ENCODE peak calls at places on chromosomes 3 and 15, in five cellular contexts. F is NCI-H1092; P is stimulated activated CD8-positive, alpha-beta memory T cell treated with anti-CD3 and anti-CD28 coated beads, Interleukin-4, amount 100 ng/mL, for 4 hours; Y is iris pigment epithelial cell; J is stimulated activated CD4-positive, alpha-beta T cell treated with anti-CD3 and anti-CD28 coated beads, Interleukin-2, amount 100 ng/mL, for 48 hours. K is an unnamed sample.

GRCh38 chr15:31333119-31333518 is 6.5 kb downstream of the KLF13 start:
- DNase-seq in F (no peak), P (no peak), Y (no peak), J (no peak), K (no peak)

GRCh38 chr3:118755402-118755801 is 279.2 kb downstream of the IGSF11 start:
- DNase-seq in F (no peak), P (no peak), Y (no peak), J (no peak), K (no peak)

GRCh38 chr3:10370429-10370828 is 49.5 kb upstream of the SEC13 start:
- DNase-seq in F (no peak), P (no peak), Y (peak; percentile 50), J (no peak), K (no peak)

GRCh38 chr3:120559228-120560061 is 36.7 kb upstream of the NDUFB4 start:
- DNase-seq in F (no peak), P (no peak), Y (peak; percentile 45), J (no peak), K (no peak)

GRCh38 chr15:67175643-67176071 is 78.8 kb downstream of the AAGAB start:
- DNase-seq in F (no peak), P (no peak), Y (peak; percentile 91), J (peak; percentile 38), K (no peak)

GRCh38 chr3:150721285-150722130 is 17.8 kb upstream of the ERICH6 start:
- DNase-seq in F (peak; percentile 54), P (no peak), Y (peak; percentile 64), J (no peak), K (peak; percentile 6)

GRCh38 chr3:195909294-195909644 is 918 bp upstream of the TNK2 start:
- DNase-seq in F (no peak), P (peak; percentile 26), Y (no peak), J (no peak), K (no peak)

GRCh38 chr15:42207674-42208579 is at the start of gene VPS39:
- DNase-seq in F (peak; percentile 54), P (peak; percentile 69), Y (peak; percentile 91), J (peak; percentile 71), K (peak; percentile 33)

GRCh38 chr3:10374311-10374710 is 53.4 kb upstream of the SEC13 start:
- DNase-seq in F (no peak), P (no peak), Y (no peak), J (no peak), K (no peak)

GRCh38 chr15:76935620-76936019 is 4.1 kb downstream of the RCN2 start:
- DNase-seq in F (no peak), P (no peak), Y (no peak), J (no peak), K (no peak)

GRCh38 chr15:96146711-96147110 is 183.8 kb upstream of the NR2F2 start:
- DNase-seq in F (no peak), P (no peak), Y (peak; percentile 35), J (no peak), K (no peak)

GRCh38 chr3:109071349-109072142 is 46.4 kb downstream of the MORC1 start:
- DNase-seq in F (no peak), P (no peak), Y (no peak), J (no peak), K (peak; percentile 85)

GRCh38 chr3:52444860-52445793 is at the start of gene SEMA3G:
- DNase-seq in F (no peak), P (peak; percentile 21), Y (peak; percentile 52), J (peak; percentile 68), K (peak; percentile 40)

GRCh38 chr15:58755956-58756355 is 6.4 kb upstream of the ADAM10 start:
- DNase-seq in F (no peak), P (no peak), Y (no peak), J (no peak), K (no peak)

GRCh38 chr3:150083653-150084037 is 113.0 kb upstream of the PFN2 start:
- DNase-seq in F (no peak), P (no peak), Y (no peak), J (no peak), K (no peak)

GRCh38 chr3:187025656-187026320 is 95.5 kb downstream of the ST6GAL1 start:
- DNase-seq in F (no peak), P (no peak), Y (no peak), J (peak; percentile 33), K (no peak)

GRCh38 chr15:64938192-64938591 is 26.5 kb downstream of the ANKDD1A start:
- DNase-seq in F (no peak), P (no peak), Y (peak; percentile 55), J (no peak), K (no peak)

GRCh38 chr3:64166584-64167155 is 58.6 kb downstream of the PRICKLE2 start:
- DNase-seq in F (no peak), P (no peak), Y (no peak), J (no peak), K (no peak)

GRCh38 chr3:178325330-178325729 is 210.9 kb upstream of the KCNMB2 start:
- DNase-seq in F (no peak), P (no peak), Y (peak; percentile 75), J (no peak), K (no peak)

GRCh38 chr3:196988241-196989029 is 19.8 kb upstream of the PIGZ start:
- DNase-seq in F (no peak), P (no peak), Y (no peak), J (no peak), K (no peak)

GRCh38 chr3:115217678-115218451 is 70.8 kb upstream of the ZBTB20 start:
- DNase-seq in F (peak; percentile 39), P (no peak), Y (peak; percentile 68), J (peak; percentile 11), K (peak; percentile 42)

GRCh38 chr3:94405258-94406035 is 342.6 kb downstream of the NSUN3 start:
- DNase-seq in F (no peak), P (no peak), Y (no peak), J (no peak), K (no peak)

GRCh38 chr3:87397210-87397609 is 120.8 kb upstream of the POU1F1 start:
- DNase-seq in F (no peak), P (no peak), Y (peak; percentile 1), J (no peak), K (no peak)

GRCh38 chr3:108131105-108131794 is 40.4 kb upstream of the CD47 start:
- DNase-seq in F (no peak), P (no peak), Y (peak; percentile 91), J (no peak), K (no peak)

K was measured in NCI-H1048.